ENCODE peak calls at places on chromosomes 3 and 15, in eight cellular contexts. X is osteocyte, C is mammary epithelial cell, K is lower lobe of right lung, N is endothelial cell, P is psoas muscle, L is heart left ventricle, M is activated B cell treated with CpG ODN at 0.5 μM for 24 hours. S is an unnamed sample.

GRCh38 chr15:70415330-70415884 is 317.7 kb upstream of the TLE3 start:
- DNase-seq in N (no peak), K (no peak), X (no peak), C (no peak), M (no peak), P (no peak), L (no peak), S (no peak)

GRCh38 chr3:126961191-126961790 is 21.6 kb upstream of the PLXNA1 start:
- DNase-seq in X (no peak), N (no peak), K (peak), M (no peak), L (peak), C (peak), P (peak), S (peak)

GRCh38 chr3:196217307-196218154 is 1.2 kb downstream of the SLC51A start:
- DNase-seq in X (no peak), M (no peak), K (no peak), P (no peak), C (no peak), N (no peak), L (no peak), S (no peak)

GRCh38 chr3:115019900-115020299 is 127.2 kb downstream of the ZBTB20 start:
- DNase-seq in N (no peak), P (no peak), C (no peak), M (no peak), L (no peak), K (no peak), X (no peak), S (no peak)

GRCh38 chr3:150635076-150635475 is 32.0 kb downstream of the SELENOT start:
- DNase-seq in P (no peak), L (no peak), C (no peak), X (no peak), N (no peak), M (no peak), K (no peak), S (no peak)

GRCh38 chr3:179398574-179399249 is 51.2 kb downstream of the MFN1 start:
- DNase-seq in M (no peak), N (no peak), K (no peak), X (no peak), C (no peak), P (no peak), L (no peak), S (no peak)

GRCh38 chr3:147807773-147808172 is 398.6 kb downstream of the ZIC1 start:
- DNase-seq in L (no peak), X (no peak), K (no peak), P (no peak), M (no peak), C (no peak), N (no peak), S (no peak)

GRCh38 chr3:2303567-2303966 is 204.9 kb downstream of the CNTN4 start:
- DNase-seq in P (no peak), X (no peak), M (no peak), L (no peak), N (no peak), C (no peak), K (no peak), S (no peak)

GRCh38 chr3:122858373-122858772 is 63.5 kb downstream of the SLC49A4 start:
- DNase-seq in X (no peak), L (no peak), M (no peak), N (no peak), K (no peak), C (peak), P (no peak), S (no peak)

GRCh38 chr3:151067158-151067557 is 18.3 kb upstream of the MED12L start:
- DNase-seq in X (no peak), P (no peak), M (no peak), N (no peak), L (no peak), K (no peak), C (no peak), S (no peak)

GRCh38 chr3:11154953-11155325 is 646 bp downstream of the HRH1 start:
- DNase-seq in L (no peak), C (peak), N (peak), M (no peak), P (no peak), K (no peak), X (no peak), S (no peak)

GRCh38 chr3:83769791-83770663 is 1188.8 kb upstream of the CADM2 start:
- DNase-seq in X (no peak), N (no peak), M (no peak), P (no peak), K (no peak), L (no peak), C (no peak), S (no peak)

GRCh38 chr3:169579086-169579485 is 84.4 kb downstream of the MECOM start:
- DNase-seq in X (no peak), K (no peak), L (no peak), M (no peak), N (no peak), P (no peak), C (no peak), S (no peak)

GRCh38 chr15:44536298-44536961 is 517 bp upstream of the EIF3J start:
- DNase-seq in P (peak), M (no peak), N (peak), L (peak), C (peak), X (peak), K (peak), S (peak)

GRCh38 chr3:155983834-155984474 is 113.5 kb downstream of the GMPS start:
- DNase-seq in M (no peak), N (no peak), L (no peak), C (no peak), X (no peak), P (no peak), K (no peak), S (no peak)

GRCh38 chr15:72445426-72445825 is 28.7 kb upstream of the ARIH1 start:
- DNase-seq in M (no peak), K (no peak), C (no peak), X (no peak), P (no peak), N (no peak), L (no peak), S (no peak)

GRCh38 chr3:32847520-32847919 is 29.7 kb downstream of the TRIM71 start:
- DNase-seq in X (no peak), C (no peak), K (no peak), M (no peak), N (no peak), P (no peak), L (no peak), S (no peak)

GRCh38 chr15:58649175-58649574 is 100.3 kb downstream of the ADAM10 start:
- DNase-seq in N (no peak), C (no peak), X (no peak), M (no peak), P (no peak), L (no peak), K (no peak), S (no peak)

GRCh38 chr15:90414408-90415028 is 26.5 kb downstream of the IQGAP1 start:
- DNase-seq in K (no peak), M (no peak), N (no peak), P (no peak), C (peak), X (no peak), L (no peak), S (no peak)

GRCh38 chr3:188664795-188665194 is 507.0 kb upstream of the TPRG1 start:
- DNase-seq in P (no peak), C (no peak), M (no peak), X (no peak), L (no peak), K (no peak), N (peak), S (no peak)

GRCh38 chr3:128665362-128666021 is 14.9 kb upstream of the RPN1 start:
- DNase-seq in K (no peak), C (no peak), P (no peak), L (no peak), X (no peak), M (no peak), N (no peak), S (peak)

GRCh38 chr3:78613366-78614008 is 1154.3 kb downstream of the ROBO1 start:
- DNase-seq in L (no peak), C (no peak), N (no peak), M (no peak), X (no peak), P (no peak), K (no peak), S (no peak)

GRCh38 chr15:52288051-52288942 is 7.3 kb downstream of the MYO5C start:
- DNase-seq in K (peak), L (no peak), M (no peak), C (peak), N (no peak), P (no peak), X (peak), S (no peak)

GRCh38 chr3:192417012-192417411 is 310.3 kb downstream of the FGF12 start:
- DNase-seq in P (no peak), X (no peak), C (no peak), N (no peak), L (no peak), K (no peak), M (no peak), S (no peak)

GRCh38 chr15:100733088-100733487 is 130.7 kb downstream of the ASB7 start:
- DNase-seq in X (no peak), N (no peak), K (no peak), C (peak), P (no peak), M (no peak), L (no peak), S (no peak)

GRCh38 chr3:82643948-82644347 is 882.5 kb upstream of the GBE1 start:
- DNase-seq in N (peak), L (no peak), X (no peak), C (peak), P (no peak), M (no peak), K (no peak), S (no peak)

GRCh38 chr3:175212896-175213295 is 353.8 kb downstream of the NAALADL2 start:
- DNase-seq in K (no peak), L (no peak), X (no peak), N (no peak), C (peak), P (no peak), M (no peak), S (no peak)

GRCh38 chr15:65207280-65207679 is 4.0 kb downstream of the CILP start:
- DNase-seq in P (no peak), M (no peak), L (no peak), X (no peak), K (no peak), C (no peak), N (no peak), S (no peak)

GRCh38 chr15:55587321-55588069 is 650 bp downstream of the PYGO1 start:
- DNase-seq in L (peak), N (peak), C (peak), M (peak), P (peak), X (no peak), K (peak), S (no peak)

GRCh38 chr3:150248116-150248864 is 159.8 kb upstream of the TSC22D2 start:
- DNase-seq in M (no peak), K (no peak), X (no peak), N (no peak), L (no peak), C (peak), P (no peak), S (no peak)

GRCh38 chr3:190862209-190863118 is at the start of gene GMNC:
- DNase-seq in M (no peak), K (peak), C (peak), X (peak), N (peak), P (peak), L (peak), S (no peak)

GRCh38 chr3:57007513-57008415 is 52.7 kb upstream of the SPATA12 start:
- DNase-seq in P (peak), C (peak), X (no peak), N (no peak), L (peak), M (no peak), K (peak), S (no peak)

GRCh38 chr15:101384276-101384675 is 89.2 kb upstream of the SNRPA1 start:
- DNase-seq in L (no peak), X (no peak), K (no peak), N (no peak), P (peak), M (no peak), C (no peak), S (no peak)

GRCh38 chr15:60423540-60423939 is 25.8 kb upstream of the ANXA2 start:
- DNase-seq in L (no peak), N (peak), X (no peak), M (no peak), K (no peak), P (no peak), C (peak), S (no peak)

GRCh38 chr3:116020495-116020894 is 397.2 kb downstream of the GAP43 start:
- DNase-seq in N (no peak), L (no peak), K (no peak), C (peak), X (no peak), P (no peak), M (no peak), S (no peak)

GRCh38 chr15:62509395-62509973 is 344.4 kb upstream of the C2CD4B start:
- DNase-seq in X (no peak), P (no peak), K (no peak), M (no peak), C (no peak), L (no peak), N (no peak), S (no peak)

GRCh38 chr15:69888406-69888805 is 209.3 kb downstream of the TLE3 start:
- DNase-seq in X (no peak), C (no peak), N (no peak), P (no peak), L (no peak), K (no peak), M (no peak), S (no peak)

GRCh38 chr3:100710355-100711198 is 1.3 kb downstream of the TFG start:
- DNase-seq in X (no peak), N (peak), L (peak), M (peak), K (no peak), C (peak), P (no peak), S (no peak)

GRCh38 chr15:29676961-29677402 is 145.3 kb downstream of the TJP1 start:
- DNase-seq in N (no peak), P (no peak), K (no peak), C (peak), M (no peak), L (no peak), X (peak), S (no peak)

GRCh38 chr3:184133840-184134745 is 1.1 kb upstream of the EIF2B5 start:
- DNase-seq in C (peak), P (peak), K (peak), L (peak), N (peak), X (peak), M (peak), S (peak)

GRCh38 chr3:184135149-184135910 is at the start of gene EIF2B5:
- DNase-seq in P (peak), K (peak), C (peak), X (peak), M (peak), L (peak), N (peak), S (peak)

GRCh38 chr3:184132947-184133346 is 2.2 kb upstream of the EIF2B5 start:
- DNase-seq in K (no peak), X (no peak), C (no peak), N (no peak), M (no peak), L (no peak), P (no peak), S (no peak)

GRCh38 chr3:184135911-184136260 is 728 bp downstream of the EIF2B5 start:
- DNase-seq in N (no peak), C (no peak), X (no peak), K (no peak), L (no peak), P (no peak), M (no peak), S (no peak)

GRCh38 chr3:184134746-184135148 is 411 bp upstream of the EIF2B5 start:
- DNase-seq in L (no peak), M (no peak), P (no peak), X (no peak), K (no peak), C (no peak), N (no peak), S (no peak)
- TF ChIP-seq CTCF in L (no peak), M (no peak), P (no peak), X (no peak), K (no peak), C (no peak), N (no peak), S (no peak)

DNA sequence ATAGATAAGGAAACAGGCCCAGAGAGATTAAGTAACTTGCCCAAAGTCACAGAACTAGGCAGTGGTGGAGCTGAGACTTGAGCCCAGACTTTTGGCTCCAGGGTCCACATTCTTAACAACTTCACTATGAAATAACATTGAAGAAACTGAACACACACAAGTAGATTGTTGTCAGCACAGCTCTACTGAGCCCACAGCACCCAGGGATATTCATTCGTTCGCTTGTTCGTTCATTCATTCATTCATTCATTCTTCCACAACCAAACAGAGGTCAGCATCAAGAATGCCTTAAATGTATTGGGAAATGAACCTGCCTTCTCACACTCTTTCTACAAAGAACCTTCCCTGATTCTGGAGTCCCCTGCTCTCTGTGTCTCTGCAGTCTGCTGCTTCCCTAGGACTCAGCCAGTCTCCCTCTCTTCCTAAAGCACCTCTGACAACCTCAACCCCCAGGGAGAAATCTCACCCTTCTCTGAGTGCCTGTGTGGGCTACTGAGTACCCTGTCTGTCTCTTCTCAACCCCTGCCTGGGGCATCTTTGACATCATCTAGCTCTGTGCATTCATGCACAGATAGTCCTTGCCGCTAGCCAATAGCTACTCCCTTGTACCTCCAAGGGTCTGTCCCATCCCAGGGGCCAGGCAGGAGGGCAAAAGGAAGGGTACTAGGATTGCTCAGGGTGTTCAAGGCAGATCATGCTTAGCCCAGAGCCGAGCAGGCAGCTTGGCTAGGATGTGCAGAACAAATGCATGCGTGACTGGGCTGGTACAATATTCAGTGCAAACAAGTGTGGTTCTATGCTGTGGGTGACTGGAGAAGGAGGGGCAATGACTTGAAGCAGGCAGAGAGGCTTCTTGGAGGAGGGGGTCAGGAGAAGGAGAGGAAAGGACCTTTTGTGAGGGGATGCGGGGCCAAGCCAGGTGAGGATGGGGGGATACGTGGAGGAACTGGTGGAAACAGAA is 3.4 kb downstream of the LINGO1 start:
- DNase-seq in M (no peak), P (no peak), L (no peak), C (no peak), N (no peak), X (no peak), K (no peak), S (no peak)
- TF ChIP-seq CTCF in M (no peak), P (no peak), L (no peak), C (no peak), N (no peak), X (no peak), K (no peak), S (no peak)

DNA sequence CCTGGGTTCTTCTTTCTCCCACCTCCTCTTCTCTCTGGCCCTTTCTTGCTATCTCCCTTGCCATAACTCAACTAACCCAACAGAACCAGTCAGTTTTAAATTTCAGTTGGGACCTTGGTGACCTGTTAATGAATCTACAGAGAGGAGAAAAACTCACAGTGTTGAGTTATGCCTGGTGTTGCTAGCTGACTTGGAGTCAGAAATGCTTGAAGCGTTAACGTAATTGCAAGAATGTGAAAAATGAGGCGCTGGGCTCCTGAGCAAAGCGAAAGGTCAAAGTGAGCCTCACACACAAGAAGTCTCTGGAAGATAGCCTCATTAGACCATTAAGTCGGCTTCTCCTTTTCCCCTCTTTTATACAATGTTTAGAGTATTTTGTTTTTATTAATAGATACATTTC is 18.4 kb downstream of the MEIS2 start:
- DNase-seq in X (no peak), P (no peak), K (no peak), N (no peak), M (no peak), C (no peak), L (no peak), S (no peak)
- TF ChIP-seq CTCF in X (no peak), P (no peak), K (no peak), N (no peak), M (no peak), C (no peak), L (no peak), S (no peak)

DNA sequence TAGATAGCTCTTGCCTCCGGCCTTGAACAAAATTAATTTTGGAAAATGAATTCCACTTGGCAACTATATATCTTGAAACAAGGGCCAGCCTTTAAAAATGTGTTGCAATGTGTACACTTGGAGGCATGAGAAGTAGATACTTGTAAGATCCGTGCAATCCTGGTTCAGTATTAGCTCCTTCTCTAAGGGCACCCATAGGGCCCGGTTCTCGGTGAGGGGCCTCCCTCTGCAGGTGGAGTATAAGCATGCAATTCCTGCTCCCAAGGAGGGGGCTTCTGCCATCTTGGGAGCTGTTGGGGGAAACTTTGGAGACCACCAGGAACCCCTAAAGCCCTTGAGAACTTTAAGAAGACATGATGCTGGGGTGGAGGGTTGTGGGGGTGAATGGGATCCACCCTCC is 388.7 kb upstream of the RGMA start:
- DNase-seq in M (no peak), N (no peak), X (no peak), K (peak), C (no peak), P (no peak), L (no peak), S (no peak)
- TF ChIP-seq CTCF in M (no peak), N (no peak), X (no peak), K (peak), C (no peak), P (no peak), L (no peak), S (no peak)

DNA sequence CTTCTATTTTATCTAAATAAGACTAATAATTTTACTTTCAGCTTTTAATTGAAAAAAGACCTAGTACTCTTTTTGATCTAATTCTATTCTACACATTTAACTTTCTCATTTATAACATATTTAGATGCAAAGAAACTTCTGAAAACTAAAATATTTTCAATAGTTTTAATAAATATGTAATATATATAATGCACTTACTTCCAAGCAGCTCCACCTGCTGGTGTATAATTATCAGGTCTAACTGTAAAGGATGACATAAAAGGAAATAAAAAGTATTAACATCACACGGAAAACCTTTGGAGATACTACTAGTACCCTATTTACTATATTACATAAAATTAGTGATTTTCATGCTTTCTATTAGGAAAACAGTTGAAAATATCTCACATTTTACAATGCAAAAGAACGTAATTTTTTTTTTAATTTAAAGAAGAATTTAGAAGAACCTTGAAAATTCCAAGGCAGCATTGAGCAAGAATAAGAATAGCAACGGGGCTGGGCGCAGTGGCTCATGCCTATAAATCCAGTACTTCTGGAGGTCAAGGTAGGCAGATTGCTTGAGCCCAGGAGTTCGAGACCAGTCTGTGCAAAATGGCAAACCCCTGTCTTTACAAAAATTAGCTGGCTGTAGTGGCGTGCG is 10.2 kb downstream of the PLSCR5 start:
- DNase-seq in P (no peak), K (no peak), L (no peak), X (no peak), N (no peak), C (no peak), M (no peak), S (no peak)
- TF ChIP-seq CTCF in P (peak), K (peak), L (peak), X (peak), N (peak), C (peak), M (no peak), S (peak)

GRCh38 chr3:135965506-135966348 is at the start of gene PPP2R3A:
- DNase-seq in N (peak), P (peak), L (peak), K (peak), X (peak), C (peak), M (peak), S (peak)
- TF ChIP-seq CTCF in N (no peak), P (no peak), L (no peak), K (no peak), X (no peak), C (no peak), M (no peak), S (no peak)

S was measured in chondrocyte.